ENCODE peak calls at places on chromosome 3, in five cellular contexts. V, P, L, N and C are unnamed samples.

GRCh38 chr3:114643342-114643741 is 349.5 kb downstream of the TIGIT start:
- DNase-seq in V (no peak), P (no peak), L (no peak), N (peak), C (no peak)

GRCh38 chr3:134161817-134162396 is 88.8 kb downstream of the RYK start:
- DNase-seq in V (no peak), P (no peak), L (peak), N (no peak), C (no peak)

GRCh38 chr3:172260381-172260780 is 187.9 kb downstream of the GHSR start:
- DNase-seq in V (peak), P (no peak), L (no peak), N (no peak), C (no peak)

GRCh38 chr3:56801151-56801596 is 575 bp downstream of the ARHGEF3 start:
- DNase-seq in V (no peak), P (peak), L (no peak), N (no peak), C (no peak)

GRCh38 chr3:66395635-66396034 is 105.2 kb downstream of the LRIG1 start:
- DNase-seq in V (no peak), P (no peak), L (no peak), N (no peak), C (no peak)

GRCh38 chr3:63477494-63478129 is 174.9 kb upstream of the SNTN start:
- DNase-seq in V (no peak), P (no peak), L (no peak), N (no peak), C (no peak)

GRCh38 chr3:76552653-76553052 is 487.2 kb upstream of the ROBO2 start:
- DNase-seq in V (peak), P (no peak), L (no peak), N (no peak), C (no peak)

GRCh38 chr3:5217824-5218595 is 30.5 kb downstream of the EDEM1 start:
- DNase-seq in V (peak), P (no peak), L (no peak), N (no peak), C (peak)

GRCh38 chr3:13452490-13453335 is 27.4 kb upstream of the HDAC11 start:
- DNase-seq in V (peak), P (peak), L (peak), N (peak), C (peak)

GRCh38 chr3:101635954-101636798 is 40.8 kb downstream of the ZBTB11 start:
- DNase-seq in V (peak), P (peak), L (peak), N (peak), C (peak)

GRCh38 chr3:50441818-50442217 is 61.6 kb downstream of the CACNA2D2 start:
- DNase-seq in V (no peak), P (no peak), L (no peak), N (no peak), C (no peak)

DNA sequence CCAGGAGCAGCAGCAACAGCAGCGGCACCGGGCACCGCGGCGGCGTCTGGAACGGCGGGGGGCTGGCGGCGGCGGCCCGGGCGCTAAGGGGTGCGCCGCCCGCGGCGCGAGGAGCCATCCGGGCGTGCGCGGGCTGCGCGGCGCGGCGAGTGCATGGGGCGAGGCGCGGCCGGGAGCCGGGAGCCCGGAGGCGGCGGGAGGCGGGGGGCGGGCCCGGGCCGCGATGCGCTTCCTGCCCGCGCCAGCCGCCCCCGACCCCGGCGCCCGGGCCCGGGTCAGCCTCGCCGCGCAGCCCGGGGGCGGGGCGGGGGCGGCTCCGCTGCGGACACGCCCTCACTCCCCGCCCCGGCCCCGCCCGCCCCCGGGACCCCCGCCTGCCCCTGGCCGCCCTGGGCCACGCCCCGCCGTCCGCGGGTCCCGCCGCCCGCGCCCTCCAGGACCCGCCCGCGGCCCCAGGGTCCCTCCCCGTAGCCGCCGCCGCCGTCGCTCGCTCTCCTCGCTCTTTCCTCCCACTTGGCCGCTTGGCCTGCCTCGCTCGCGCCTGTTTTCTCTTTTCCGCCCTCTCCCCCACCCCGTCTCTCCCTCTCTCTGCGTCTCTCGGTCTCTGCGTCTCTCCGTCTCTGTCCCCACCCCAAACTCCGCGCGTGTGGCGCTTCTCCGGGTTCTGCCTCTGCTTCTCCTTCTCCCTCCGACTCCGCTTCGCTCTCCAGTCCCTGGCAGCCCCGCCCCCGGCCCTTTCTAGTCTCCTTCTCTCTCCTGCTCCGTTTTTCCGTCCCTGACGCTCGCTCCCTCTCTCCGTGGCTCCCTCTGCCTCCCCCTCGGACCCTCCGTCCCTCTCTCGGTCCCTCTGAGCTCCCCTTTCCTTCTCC is at the start of gene PLXND1:
- DNase-seq in V (peak), P (peak), L (peak), N (no peak), C (peak)
- TF ChIP-seq EZH2 in V (no peak), P (no peak), L (no peak), N (no peak), C (no peak)

DNA sequence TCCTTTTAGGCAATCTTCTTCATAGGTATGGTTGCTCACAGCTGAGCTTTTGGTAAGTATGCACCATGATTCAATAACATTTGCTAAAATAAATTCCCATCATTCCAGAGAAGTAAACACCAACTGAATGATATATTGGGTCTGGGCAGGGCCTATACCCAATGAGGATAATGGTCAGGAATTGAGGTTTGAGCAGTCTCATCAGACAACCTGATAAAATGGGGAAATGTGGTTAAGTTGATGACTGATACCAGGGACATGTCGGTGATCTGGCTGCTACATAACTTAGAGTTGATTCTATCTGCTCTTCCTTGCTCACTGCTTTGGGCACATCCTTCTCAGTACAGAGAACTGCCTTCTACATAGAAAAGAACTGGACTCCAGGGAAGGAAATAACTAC is 92.9 kb downstream of the GPR156 start:
- DNase-seq in V (peak), P (no peak), L (no peak), N (no peak), C (no peak)
- TF ChIP-seq EZH2phosphoT487 in V (no peak), P (no peak), L (no peak), N (no peak), C (no peak)

DNA sequence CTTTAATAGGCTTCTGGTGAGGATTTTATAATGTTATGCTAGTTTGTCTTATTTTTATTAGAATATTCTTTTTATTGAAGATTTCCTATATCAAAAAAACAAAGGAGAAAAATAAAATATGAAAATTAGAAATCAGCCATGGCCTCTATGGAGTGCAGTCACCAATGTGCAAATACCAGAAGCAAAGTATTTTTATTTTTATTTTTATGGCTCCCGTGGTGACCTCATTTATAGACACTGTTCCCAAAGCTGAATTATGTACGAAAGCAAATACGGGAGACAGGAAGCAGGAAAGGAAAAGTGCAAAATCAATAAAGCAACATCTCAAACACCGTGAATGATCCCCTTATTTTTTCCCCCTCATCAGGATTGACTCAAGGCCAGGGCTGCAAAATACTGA is 35.1 kb downstream of the DAZL start:
- DNase-seq in V (no peak), P (peak), L (no peak), N (no peak), C (no peak)
- TF ChIP-seq EZH2 in V (no peak), P (no peak), L (no peak), N (no peak), C (no peak)

GRCh38 chr3:126536126-126536525 is 12.2 kb downstream of the CHST13 start:
- DNase-seq in V (no peak), P (no peak), L (no peak), N (no peak), C (no peak)

GRCh38 chr3:126537116-126537729 is 13.3 kb downstream of the CHST13 start:
- DNase-seq in V (no peak), P (no peak), L (no peak), N (no peak), C (no peak)

GRCh38 chr3:126538316-126538715 is 14.4 kb downstream of the CHST13 start:
- DNase-seq in V (no peak), P (no peak), L (no peak), N (no peak), C (no peak)

GRCh38 chr3:126537730-126538281 is 13.9 kb downstream of the CHST13 start:
- DNase-seq in V (peak), P (no peak), L (no peak), N (no peak), C (no peak)

DNA sequence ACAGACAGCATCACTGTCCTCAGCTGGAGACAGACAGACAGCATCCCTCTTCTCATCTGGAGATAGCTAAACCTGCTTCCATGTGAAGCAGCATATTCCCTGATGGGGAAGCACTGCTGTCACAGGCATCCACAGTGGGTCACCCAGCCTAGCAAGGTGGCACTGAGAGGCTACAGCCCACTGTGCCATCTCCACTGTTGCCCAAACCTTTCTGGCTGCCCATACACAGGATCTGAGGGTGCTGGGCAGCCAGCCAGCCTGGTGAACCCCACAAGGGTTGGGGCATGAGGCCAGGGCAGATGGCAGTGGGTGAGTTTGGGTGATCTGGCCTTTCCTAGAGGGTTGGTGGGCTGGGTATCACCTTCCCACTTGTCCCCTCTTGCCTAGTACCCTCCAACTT is 11.7 kb downstream of the CHST13 start:
- DNase-seq in V (no peak), P (no peak), L (no peak), N (no peak), C (no peak)
- TF ChIP-seq EZH2phosphoT487 in V (no peak), P (no peak), L (no peak), N (no peak), C (no peak)

GRCh38 chr3:186361612-186362408 is at the start of gene DGKG:
- DNase-seq in V (peak), P (peak), L (peak), N (no peak), C (no peak)
- TF ChIP-seq EZH2 in V (no peak), P (peak), L (peak), N (no peak), C (peak)

GRCh38 chr3:99250821-99251355 is 349.4 kb upstream of the DCBLD2 start:
- DNase-seq in V (peak), P (no peak), L (no peak), N (no peak), C (no peak)
- TF ChIP-seq EZH2phosphoT487 in V (no peak), P (no peak), L (no peak), N (no peak), C (no peak)

DNA sequence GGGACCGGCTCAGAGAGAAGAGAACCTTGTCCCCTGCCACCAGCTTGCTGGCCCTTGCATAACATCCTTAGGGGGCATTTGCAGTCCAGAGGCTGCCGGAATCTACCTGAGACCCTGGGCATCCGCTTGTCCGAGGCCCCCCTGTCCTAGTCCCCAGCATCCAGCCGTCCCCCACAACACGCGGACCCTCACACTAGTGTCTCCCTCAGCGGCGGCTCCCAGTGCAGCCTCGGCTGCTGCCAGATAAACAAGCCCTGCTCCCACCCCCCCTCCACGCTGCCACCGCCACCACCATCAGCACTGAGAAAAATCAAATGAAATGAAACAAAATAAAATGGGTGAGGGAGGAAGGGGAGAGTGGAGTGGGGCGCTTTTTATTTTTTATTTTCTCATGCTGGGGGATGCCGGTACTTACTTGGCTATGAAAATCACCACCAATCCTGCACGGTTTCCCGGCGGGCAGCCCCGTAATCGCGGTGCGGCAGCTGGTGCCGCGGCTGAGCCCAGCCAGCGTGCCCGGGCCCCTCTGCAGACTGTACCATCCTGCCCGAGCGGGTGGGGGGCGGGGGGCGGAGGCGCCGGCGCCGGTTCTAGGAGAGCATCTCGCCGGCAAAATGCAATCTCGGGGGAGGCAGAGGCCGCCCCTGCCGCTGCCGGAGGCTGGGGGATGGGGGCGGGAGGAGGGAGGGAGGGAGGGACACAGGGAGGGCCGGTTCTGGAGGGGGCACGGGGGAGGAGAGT is at the start of gene ATP2B2:
- DNase-seq in V (peak), P (no peak), L (peak), N (no peak), C (peak)
- TF ChIP-seq EZH2 in V (peak), P (peak), L (no peak), N (no peak), C (peak)

GRCh38 chr3:25150199-25150598 is 277.9 kb upstream of the RARB start:
- DNase-seq in V (no peak), P (no peak), L (no peak), N (no peak), C (no peak)

GRCh38 chr3:25142609-25143355 is 285.3 kb upstream of the RARB start:
- DNase-seq in V (no peak), P (no peak), L (no peak), N (no peak), C (no peak)

GRCh38 chr3:25139267-25139666 is 288.8 kb upstream of the RARB start:
- DNase-seq in V (no peak), P (no peak), L (no peak), N (no peak), C (no peak)

GRCh38 chr3:25143356-25143704 is 284.7 kb upstream of the RARB start:
- DNase-seq in V (no peak), P (no peak), L (peak), N (no peak), C (no peak)

DNA sequence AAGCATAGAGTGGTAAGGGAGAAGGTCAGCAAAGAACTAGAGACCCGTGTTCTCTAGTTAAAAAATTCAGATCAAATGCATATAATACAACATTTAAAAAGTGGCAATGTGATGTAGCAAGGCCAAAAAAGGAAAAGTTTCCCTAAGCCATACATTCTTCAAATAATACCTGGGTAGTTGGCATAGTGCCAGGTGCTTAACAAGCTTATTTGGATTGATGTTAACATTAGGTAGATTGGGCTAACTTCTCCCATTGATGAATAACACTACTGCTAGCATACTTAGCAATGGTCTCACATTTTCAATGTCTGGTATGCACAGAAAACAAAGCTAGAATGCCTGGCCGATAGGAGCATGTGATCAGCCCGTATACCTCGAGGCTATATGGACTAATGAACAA is 283.6 kb upstream of the RARB start:
- DNase-seq in V (peak), P (no peak), L (no peak), N (no peak), C (no peak)
- TF ChIP-seq EZH2phosphoT487 in V (no peak), P (no peak), L (no peak), N (no peak), C (no peak)

GRCh38 chr3:153161138-153161713 is 800 bp upstream of the RAP2B start:
- DNase-seq in V (peak), P (peak), L (peak), N (peak), C (peak)
- TF ChIP-seq EZH2 in V (no peak), P (no peak), L (no peak), N (no peak), C (no peak)